ENCODE peak calls at places on chromosomes 1 and 21, in seven cellular contexts. X, M, T, R, C, O and H are unnamed samples.
A peak's percentile ranks its signal among the peaks of the same experiment; 100 is the strongest.

GRCh38 chr1:183069562-183070216 is 46.5 kb downstream of the LAMC1 start:
- DNase-seq in X (no peak), M (no peak), T (no peak), R (no peak), C (no peak), O (no peak), H (no peak)

GRCh38 chr1:47438321-47439150 is 692 bp downstream of the FOXD2 start:
- DNase-seq in X (no peak), M (no peak), T (no peak), R (peak; percentile 71), C (no peak), O (no peak), H (no peak)

GRCh38 chr1:110118636-110119396 is 6.6 kb downstream of the UBL4B start:
- DNase-seq in X (no peak), M (no peak), T (no peak), R (no peak), C (no peak), O (peak; percentile 11), H (no peak)

GRCh38 chr1:30919025-30919881 is 10.7 kb upstream of the SDC3 start:
- DNase-seq in X (peak; percentile 64), M (no peak), T (no peak), R (peak; percentile 22), C (no peak), O (peak; percentile 70), H (no peak)

GRCh38 chr1:62508187-62508758 is 71.4 kb downstream of the USP1 start:
- DNase-seq in X (peak; percentile 60), M (no peak), T (no peak), R (no peak), C (peak; percentile 8), O (peak; percentile 73), H (peak; percentile 21)

GRCh38 chr1:179973198-179974114 is 18.8 kb downstream of the CEP350 start:
- DNase-seq in X (no peak), M (no peak), T (no peak), R (no peak), C (no peak), O (peak; percentile 23), H (no peak)

GRCh38 chr1:30111431-30111830 is 612.0 kb downstream of the MATN1 start:
- DNase-seq in X (peak; percentile 26), M (no peak), T (no peak), R (peak; percentile 62), C (peak; percentile 38), O (peak; percentile 57), H (peak; percentile 23)

GRCh38 chr1:205577874-205578658 is 53.7 kb downstream of the ELK4 start:
- DNase-seq in X (no peak), M (no peak), T (no peak), R (peak; percentile 36), C (no peak), O (no peak), H (no peak)

GRCh38 chr1:101003012-101003650 is 22.5 kb downstream of the DPH5 start:
- DNase-seq in X (no peak), M (no peak), T (no peak), R (no peak), C (no peak), O (no peak), H (no peak)

GRCh38 chr1:84146375-84147032 is 2.4 kb downstream of the PRKACB start:
- DNase-seq in X (peak; percentile 60), M (no peak), T (no peak), R (no peak), C (peak; percentile 14), O (peak; percentile 54), H (no peak)

GRCh38 chr1:89271616-89272015 is 1.0 kb downstream of the GBP5 start:
- DNase-seq in X (peak; percentile 78), M (no peak), T (no peak), R (no peak), C (no peak), O (peak; percentile 71), H (no peak)

GRCh38 chr1:172640146-172640545 is 18.8 kb upstream of the FASLG start:
- DNase-seq in X (peak; percentile 43), M (no peak), T (no peak), R (no peak), C (no peak), O (no peak), H (no peak)

GRCh38 chr21:45255381-45256020 is 32.2 kb downstream of the POFUT2 start:
- DNase-seq in X (no peak), M (no peak), T (no peak), R (peak; percentile 47), C (no peak), O (no peak), H (peak; percentile 24)

GRCh38 chr21:41170442-41170841 is 2.5 kb downstream of the BACE2 start:
- DNase-seq in X (peak; percentile 25), M (no peak), T (no peak), R (no peak), C (peak; percentile 12), O (peak; percentile 51), H (peak; percentile 41)

GRCh38 chr1:84888753-84889152 is 4.3 kb downstream of the LPAR3 start:
- DNase-seq in X (no peak), M (no peak), T (no peak), R (no peak), C (no peak), O (no peak), H (no peak)

GRCh38 chr1:98644510-98644909 is 17.0 kb upstream of the SNX7 start:
- DNase-seq in X (no peak), M (no peak), T (no peak), R (no peak), C (no peak), O (no peak), H (no peak)

GRCh38 chr1:98661544-98662353 is at the start of gene SNX7:
- DNase-seq in X (peak; percentile 79), M (no peak), T (no peak), R (peak; percentile 55), C (peak; percentile 53), O (peak; percentile 88), H (no peak)

GRCh38 chr1:181674617-181675016 is 191.3 kb downstream of the CACNA1E start:
- DNase-seq in X (no peak), M (no peak), T (no peak), R (no peak), C (no peak), O (no peak), H (no peak)

GRCh38 chr1:215290018-215290417 is 207.5 kb downstream of the KCNK2 start:
- DNase-seq in X (no peak), M (no peak), T (no peak), R (no peak), C (no peak), O (no peak), H (no peak)

GRCh38 chr1:59433440-59433813 is 136.5 kb downstream of the FGGY start:
- DNase-seq in X (peak; percentile 69), M (no peak), T (no peak), R (no peak), C (no peak), O (no peak), H (no peak)

GRCh38 chr1:3834701-3835100 is 22.3 kb downstream of the CEP104 start:
- DNase-seq in X (no peak), M (no peak), T (no peak), R (no peak), C (no peak), O (no peak), H (no peak)

GRCh38 chr1:216433175-216433574 is 9.9 kb upstream of the USH2A start:
- DNase-seq in X (no peak), M (no peak), T (no peak), R (no peak), C (no peak), O (no peak), H (no peak)

GRCh38 chr1:145927916-145928647 is 798 bp upstream of the RBM8A start:
- DNase-seq in X (no peak), M (no peak), T (no peak), R (no peak), C (no peak), O (no peak), H (peak; percentile 36)

GRCh38 chr1:112703706-112704105 is 3.2 kb downstream of the RHOC start:
- DNase-seq in X (no peak), M (no peak), T (no peak), R (no peak), C (no peak), O (no peak), H (no peak)

GRCh38 chr1:107702946-107703571 is 261.9 kb downstream of the VAV3 start:
- DNase-seq in X (peak; percentile 12), M (no peak), T (no peak), R (no peak), C (no peak), O (no peak), H (no peak)

GRCh38 chr1:20696397-20697333 is 21.1 kb downstream of the KIF17 start:
- DNase-seq in X (peak; percentile 93), M (peak; percentile 56), T (peak; percentile 19), R (peak; percentile 88), C (peak; percentile 86), O (peak; percentile 97), H (peak; percentile 82)

GRCh38 chr1:161195171-161195570 is 3.7 kb downstream of the ADAMTS4 start:
- DNase-seq in X (no peak), M (no peak), T (no peak), R (no peak), C (no peak), O (no peak), H (no peak)

GRCh38 chr1:43588592-43588991 is 57.9 kb downstream of the PTPRF start:
- DNase-seq in X (no peak), M (no peak), T (no peak), R (no peak), C (no peak), O (no peak), H (no peak)

GRCh38 chr1:231421616-231421970 is 494 bp downstream of the EGLN1 start:
- DNase-seq in X (peak; percentile 45), M (peak; percentile 15), T (no peak), R (no peak), C (no peak), O (peak; percentile 55), H (peak; percentile 50)

GRCh38 chr1:28412731-28413130 is 43.2 kb downstream of the PHACTR4 start:
- DNase-seq in X (peak; percentile 36), M (no peak), T (no peak), R (no peak), C (no peak), O (peak; percentile 20), H (no peak)

GRCh38 chr1:213242883-213243282 is 191.8 kb downstream of the RPS6KC1 start:
- DNase-seq in X (no peak), M (no peak), T (no peak), R (no peak), C (no peak), O (no peak), H (no peak)

GRCh38 chr1:231040019-231040799 is at the start of gene FAM89A:
- DNase-seq in X (no peak), M (peak; percentile 60), T (no peak), R (peak; percentile 87), C (peak; percentile 71), O (peak; percentile 54), H (peak; percentile 57)

GRCh38 chr1:902802-903201 is 20.9 kb upstream of the SAMD11 start:
- DNase-seq in X (no peak), M (no peak), T (no peak), R (no peak), C (no peak), O (no peak), H (no peak)